ENCODE peak calls at places on chromosomes 2 and 18, in four cellular contexts. One of them, this sample, is unnamed.

GRCh38 chr2:198499539-198499938 is 695.1 kb downstream of the PLCL1 start:
- DNase-seq in GM23248: peak; percentile 88
- DNase-seq in IMR-90: peak; percentile 22
- DNase-seq in esophagus muscularis mucosa: no peak
- DNase-seq in this sample: peak; percentile 50

GRCh38 chr18:13680612-13681011 is 45.7 kb downstream of the FAM210A start:
- DNase-seq in GM23248: no peak
- DNase-seq in IMR-90: no peak
- DNase-seq in esophagus muscularis mucosa: no peak
- DNase-seq in this sample: no peak

GRCh38 chr2:27863146-27863545 is 27.0 kb downstream of the RBKS start:
- DNase-seq in GM23248: no peak
- DNase-seq in IMR-90: no peak
- DNase-seq in esophagus muscularis mucosa: no peak
- DNase-seq in this sample: no peak

GRCh38 chr2:54531558-54531957 is 75.4 kb downstream of the SPTBN1 start:
- DNase-seq in esophagus muscularis mucosa: no peak
- DNase-seq in IMR-90: peak; percentile 86
- DNase-seq in GM23248: peak; percentile 85
- DNase-seq in this sample: no peak

GRCh38 chr2:23199115-23199918 is 185.7 kb upstream of the KLHL29 start:
- DNase-seq in GM23248: peak; percentile 66
- DNase-seq in IMR-90: peak; percentile 38
- DNase-seq in esophagus muscularis mucosa: no peak
- DNase-seq in this sample: peak; percentile 60

GRCh38 chr2:199833525-199833924 is 17.5 kb downstream of the FTCDNL1 start:
- DNase-seq in IMR-90: no peak
- DNase-seq in esophagus muscularis mucosa: no peak
- DNase-seq in GM23248: no peak
- DNase-seq in this sample: no peak

GRCh38 chr2:15939556-15939853 is 845 bp upstream of the MYCN start:
- DNase-seq in esophagus muscularis mucosa: no peak
- DNase-seq in IMR-90: no peak
- DNase-seq in GM23248: peak; percentile 70
- DNase-seq in this sample: no peak

GRCh38 chr2:202632682-202633081 is 2.1 kb upstream of the FAM117B start:
- DNase-seq in esophagus muscularis mucosa: no peak
- DNase-seq in GM23248: peak; percentile 6
- DNase-seq in IMR-90: peak; percentile 58
- DNase-seq in this sample: no peak

GRCh38 chr18:59005266-59005665 is 134.4 kb upstream of the SEC11C start:
- DNase-seq in IMR-90: peak; percentile 42
- DNase-seq in esophagus muscularis mucosa: no peak
- DNase-seq in GM23248: peak; percentile 69
- DNase-seq in this sample: peak; percentile 99

GRCh38 chr2:26238301-26238958 is 6.0 kb downstream of the HADHA start:
- DNase-seq in GM23248: peak; percentile 45
- DNase-seq in IMR-90: peak; percentile 4
- DNase-seq in esophagus muscularis mucosa: no peak
- DNase-seq in this sample: no peak

GRCh38 chr18:58865714-58866113 is 1.0 kb downstream of the ZNF532 start:
- DNase-seq in GM23248: peak; percentile 54
- DNase-seq in esophagus muscularis mucosa: no peak
- DNase-seq in IMR-90: no peak
- DNase-seq in this sample: no peak

GRCh38 chr18:11149441-11150270 is at the start of gene PIEZO2:
- DNase-seq in IMR-90: peak; percentile 65
- DNase-seq in GM23248: peak; percentile 57
- DNase-seq in esophagus muscularis mucosa: peak; percentile 90
- DNase-seq in this sample: peak; percentile 81

GRCh38 chr2:74100254-74101216 is 47.2 kb downstream of the BOLA3 start:
- DNase-seq in IMR-90: no peak
- DNase-seq in esophagus muscularis mucosa: no peak
- DNase-seq in GM23248: no peak
- DNase-seq in this sample: no peak

GRCh38 chr18:63788447-63789096 is 13.4 kb downstream of the SERPINB7 start:
- DNase-seq in IMR-90: peak; percentile 96
- DNase-seq in esophagus muscularis mucosa: no peak
- DNase-seq in GM23248: peak; percentile 92
- DNase-seq in this sample: peak; percentile 84

GRCh38 chr2:121076885-121077549 is 208.0 kb downstream of the TFCP2L1 start:
- DNase-seq in GM23248: peak; percentile 76
- DNase-seq in IMR-90: peak; percentile 28
- DNase-seq in esophagus muscularis mucosa: no peak
- DNase-seq in this sample: peak; percentile 71

GRCh38 chr2:226211439-226211838 is 588.2 kb downstream of the IRS1 start:
- DNase-seq in GM23248: peak; percentile 84
- DNase-seq in esophagus muscularis mucosa: no peak
- DNase-seq in IMR-90: peak; percentile 63
- DNase-seq in this sample: peak; percentile 13

GRCh38 chr2:68643011-68643873 is at the start of gene PROKR1:
- DNase-seq in esophagus muscularis mucosa: no peak
- DNase-seq in GM23248: peak; percentile 55
- DNase-seq in IMR-90: no peak
- DNase-seq in this sample: peak; percentile 55

GRCh38 chr2:195899226-195899625 is 169.4 kb downstream of the DNAH7 start:
- DNase-seq in esophagus muscularis mucosa: no peak
- DNase-seq in IMR-90: peak; percentile 4
- DNase-seq in GM23248: peak; percentile 31
- DNase-seq in this sample: no peak
- H3K4me1 ChIP-seq in esophagus muscularis mucosa: no peaks in the 10 kb centered on the region
- H3K4me1 ChIP-seq in IMR-90: peaks cover 8% of the 10 kb centered on the region
- H3K4me1 ChIP-seq in GM23248: peaks cover 20% of the 10 kb centered on the region
- H3K4me1 ChIP-seq in this sample: peaks cover 17% of the 10 kb centered on the region

GRCh38 chr2:217912030-217913024 is 90.5 kb downstream of the TNS1 start:
- DNase-seq in esophagus muscularis mucosa: no peak
- DNase-seq in GM23248: no peak
- DNase-seq in IMR-90: no peak
- DNase-seq in this sample: no peak
- H3K4me1 ChIP-seq in esophagus muscularis mucosa: peaks cover 100% of the 10 kb centered on the region
- H3K4me1 ChIP-seq in GM23248: peaks cover 23% of the 10 kb centered on the region
- H3K4me1 ChIP-seq in IMR-90: peaks cover 36% of the 10 kb centered on the region
- H3K4me1 ChIP-seq in this sample: no peaks in the 10 kb centered on the region

DNA sequence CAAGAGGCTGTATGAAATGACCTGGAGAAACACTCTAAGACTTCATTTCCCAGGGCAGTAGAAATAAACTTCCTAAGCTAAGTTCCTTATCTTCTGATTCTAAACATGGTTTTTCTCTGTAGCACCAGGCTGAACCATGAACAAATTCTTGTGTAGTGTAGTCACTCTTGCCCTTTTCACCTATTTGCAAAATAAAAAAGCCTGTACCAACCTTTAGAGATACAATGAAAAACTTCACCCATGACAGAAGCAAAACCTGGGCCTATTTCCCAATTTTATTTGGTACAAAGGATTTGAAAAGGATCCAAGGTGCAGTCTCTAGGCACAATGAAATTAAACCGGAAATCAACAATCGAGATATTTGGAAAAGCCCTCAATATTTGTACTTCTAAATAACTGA is 43.6 kb downstream of the POLR1A start:
- DNase-seq in GM23248: peak; percentile 58
- DNase-seq in esophagus muscularis mucosa: no peak
- DNase-seq in IMR-90: peak; percentile 80
- DNase-seq in this sample: no peak
- H3K4me1 ChIP-seq in GM23248: peaks cover 50% of the 10 kb centered on the region
- H3K4me1 ChIP-seq in esophagus muscularis mucosa: no peaks in the 10 kb centered on the region
- H3K4me1 ChIP-seq in IMR-90: peaks cover 2% of the 10 kb centered on the region
- H3K4me1 ChIP-seq in this sample: no peaks in the 10 kb centered on the region

GRCh38 chr2:224513991-224514390 is 71.2 kb downstream of the CUL3 start:
- DNase-seq in esophagus muscularis mucosa: no peak
- DNase-seq in IMR-90: peak; percentile 12
- DNase-seq in GM23248: peak; percentile 9
- DNase-seq in this sample: no peak

GRCh38 chr2:224523626-224524577 is 61.3 kb downstream of the CUL3 start:
- DNase-seq in GM23248: no peak
- DNase-seq in IMR-90: peak; percentile 18
- DNase-seq in esophagus muscularis mucosa: no peak
- DNase-seq in this sample: no peak

GRCh38 chr2:224517963-224518362 is 67.2 kb downstream of the CUL3 start:
- DNase-seq in IMR-90: no peak
- DNase-seq in GM23248: peak; percentile 17
- DNase-seq in esophagus muscularis mucosa: no peak
- DNase-seq in this sample: no peak

GRCh38 chr2:224520064-224520463 is 65.1 kb downstream of the CUL3 start:
- DNase-seq in IMR-90: peak; percentile 92
- DNase-seq in esophagus muscularis mucosa: no peak
- DNase-seq in GM23248: peak; percentile 76
- DNase-seq in this sample: no peak

DNA sequence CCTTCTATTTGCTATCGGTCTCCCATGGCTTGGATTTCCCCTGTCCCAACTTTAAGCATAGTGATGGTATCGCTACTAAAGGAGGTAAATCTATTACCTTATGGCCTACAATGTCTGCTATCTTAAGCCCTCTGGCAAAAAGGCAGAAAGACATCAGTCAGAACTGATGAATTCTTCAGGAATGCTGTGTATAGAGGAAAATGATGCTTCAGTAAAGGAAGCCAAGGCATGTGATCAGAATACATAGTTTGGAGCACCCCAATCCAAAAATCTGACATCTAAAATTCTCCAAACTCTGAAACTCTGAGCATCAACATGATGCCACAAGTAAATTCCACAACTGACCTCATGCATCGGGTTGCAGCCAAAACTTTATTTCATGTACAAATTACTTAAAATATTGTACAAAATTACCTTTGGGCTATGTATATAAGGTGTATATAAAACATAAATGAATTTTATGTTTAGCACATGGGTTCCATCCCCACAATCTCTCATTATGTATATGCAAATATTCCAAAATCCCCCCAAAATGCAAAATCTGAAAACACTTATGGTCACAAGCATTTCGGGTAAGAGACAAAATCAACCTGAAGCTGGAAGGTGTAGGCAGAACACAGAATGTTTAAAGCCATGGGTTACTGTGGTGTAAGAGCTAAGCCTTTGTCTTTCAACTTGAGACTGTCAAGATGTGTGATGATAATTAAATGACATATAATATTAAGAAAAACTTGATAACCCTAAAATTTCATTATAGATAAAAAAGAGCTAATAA is 66.2 kb downstream of the CUL3 start:
- DNase-seq in IMR-90: peak; percentile 84
- DNase-seq in GM23248: peak; percentile 87
- DNase-seq in esophagus muscularis mucosa: no peak
- DNase-seq in this sample: no peak
- H3K4me1 ChIP-seq in IMR-90: peaks cover 15% of the 10 kb centered on the region
- H3K4me1 ChIP-seq in GM23248: peaks cover 49% of the 10 kb centered on the region
- H3K4me1 ChIP-seq in esophagus muscularis mucosa: peaks cover 71% of the 10 kb centered on the region
- H3K4me1 ChIP-seq in this sample: peaks cover 12% of the 10 kb centered on the region

GRCh38 chr2:9248363-9248762 is 41.8 kb downstream of the ASAP2 start:
- DNase-seq in GM23248: no peak
- DNase-seq in IMR-90: no peak
- DNase-seq in esophagus muscularis mucosa: no peak
- DNase-seq in this sample: no peak

GRCh38 chr2:9249036-9249800 is 42.6 kb downstream of the ASAP2 start:
- DNase-seq in IMR-90: peak; percentile 55
- DNase-seq in GM23248: peak; percentile 94
- DNase-seq in esophagus muscularis mucosa: no peak
- DNase-seq in this sample: no peak

GRCh38 chr2:9244985-9245544 is 38.5 kb downstream of the ASAP2 start:
- DNase-seq in IMR-90: no peak
- DNase-seq in GM23248: no peak
- DNase-seq in esophagus muscularis mucosa: no peak
- DNase-seq in this sample: no peak

GRCh38 chr2:9247786-9248185 is 41.2 kb downstream of the ASAP2 start:
- DNase-seq in IMR-90: no peak
- DNase-seq in GM23248: no peak
- DNase-seq in esophagus muscularis mucosa: no peak
- DNase-seq in this sample: no peak

DNA sequence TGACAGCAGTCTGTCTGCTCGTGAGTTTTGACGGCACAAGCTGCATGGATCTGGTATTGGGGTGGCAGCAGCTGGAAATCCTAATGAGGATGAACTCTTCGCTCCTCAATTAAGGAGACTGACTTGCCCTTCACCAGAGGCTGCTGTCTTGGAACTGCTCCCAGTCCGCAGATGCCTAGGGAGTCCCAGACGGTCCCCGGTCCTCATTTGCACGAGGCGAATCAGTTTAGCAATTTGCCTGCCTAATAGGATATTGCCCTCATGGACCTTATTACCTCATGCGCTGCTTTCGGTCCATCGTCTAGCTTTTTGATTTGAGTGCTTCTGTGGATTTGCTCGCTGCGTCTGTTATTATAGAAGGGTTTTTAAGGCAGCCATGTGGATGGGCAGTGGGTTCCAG is 40.6 kb downstream of the ASAP2 start:
- DNase-seq in GM23248: no peak
- DNase-seq in IMR-90: no peak
- DNase-seq in esophagus muscularis mucosa: no peak
- DNase-seq in this sample: peak; percentile 52
- H3K4me1 ChIP-seq in GM23248: peaks cover 50% of the 10 kb centered on the region
- H3K4me1 ChIP-seq in IMR-90: peaks cover 43% of the 10 kb centered on the region
- H3K4me1 ChIP-seq in esophagus muscularis mucosa: peaks cover 64% of the 10 kb centered on the region
- H3K4me1 ChIP-seq in this sample: peaks cover 52% of the 10 kb centered on the region

DNA sequence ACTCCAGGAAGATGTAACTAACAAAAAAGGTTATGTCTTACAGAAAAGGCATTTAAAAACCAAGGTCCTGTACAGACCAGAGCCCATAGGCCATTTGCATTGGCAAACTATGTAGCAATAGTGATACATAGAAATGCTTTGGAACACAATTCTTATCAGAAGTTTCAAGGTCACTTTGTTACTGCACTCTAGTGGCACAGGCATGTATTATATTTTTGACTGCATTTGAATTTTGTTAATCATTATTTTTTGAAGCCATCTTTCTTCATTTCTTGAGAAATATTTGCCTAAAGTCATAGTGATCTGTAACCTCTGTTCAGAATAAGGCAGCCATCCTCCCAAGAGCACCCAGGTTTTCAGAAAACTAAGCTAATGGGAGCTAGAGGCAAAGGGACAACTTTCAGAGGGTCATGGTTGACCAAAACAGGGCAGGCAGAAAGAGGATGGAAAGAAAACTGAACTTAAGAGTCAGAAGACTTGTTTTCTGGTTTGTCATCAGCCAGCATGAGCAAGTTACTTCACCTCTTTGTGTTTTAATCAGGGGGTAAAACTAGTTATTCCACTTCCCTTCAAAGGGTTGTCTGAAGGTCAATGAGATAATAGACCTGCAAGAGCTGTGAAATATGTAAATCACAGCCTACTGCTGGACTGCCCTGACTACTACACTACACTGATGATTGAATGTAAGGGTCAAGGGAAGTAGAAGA is 41.5 kb downstream of the SLC38A11 start:
- DNase-seq in esophagus muscularis mucosa: no peak
- DNase-seq in IMR-90: peak; percentile 15
- DNase-seq in GM23248: peak; percentile 56
- DNase-seq in this sample: peak; percentile 45
- H3K4me1 ChIP-seq in esophagus muscularis mucosa: peaks cover 32% of the 10 kb centered on the region
- H3K4me1 ChIP-seq in IMR-90: peaks cover 9% of the 10 kb centered on the region
- H3K4me1 ChIP-seq in GM23248: peaks cover 7% of the 10 kb centered on the region
- H3K4me1 ChIP-seq in this sample: no peaks in the 10 kb centered on the region